ENCODE peak calls at places on chromosomes 12 and 14, in ten cellular contexts. One of them, this sample, is unnamed.

GRCh38 chr12:2287151-2287550 is 234.4 kb downstream of the CACNA1C start:
- DNase-seq in WTC11: no peak
- DNase-seq in heart right ventricle: peak; percentile 60
- DNase-seq in RWPE1: no peak
- DNase-seq in prostate gland: no peak
- DNase-seq in heart left ventricle: peak; percentile 69
- DNase-seq in epithelial cell of esophagus: no peak
- DNase-seq in astrocyte: no peak
- DNase-seq in LNCaP clone FGC: no peak
- DNase-seq in uterus: no peak
- DNase-seq in this sample: no peak

GRCh38 chr14:103002578-103003350 is 54.6 kb downstream of the CDC42BPB start:
- DNase-seq in LNCaP clone FGC: no peak
- DNase-seq in heart right ventricle: no peak
- DNase-seq in heart left ventricle: no peak
- DNase-seq in RWPE1: no peak
- DNase-seq in prostate gland: no peak
- DNase-seq in epithelial cell of esophagus: no peak
- DNase-seq in WTC11: no peak
- DNase-seq in uterus: no peak
- DNase-seq in astrocyte: no peak
- DNase-seq in this sample: no peak

GRCh38 chr14:71720978-71721624 is 211.1 kb upstream of the RGS6 start:
- DNase-seq in LNCaP clone FGC: peak; percentile 45
- DNase-seq in heart right ventricle: peak; percentile 52
- DNase-seq in RWPE1: peak; percentile 50
- DNase-seq in prostate gland: no peak
- DNase-seq in heart left ventricle: no peak
- DNase-seq in astrocyte: peak; percentile 71
- DNase-seq in epithelial cell of esophagus: peak; percentile 97
- DNase-seq in WTC11: peak; percentile 61
- DNase-seq in uterus: no peak
- DNase-seq in this sample: no peak

GRCh38 chr14:67984274-67984673 is 164.7 kb downstream of the RAD51B start:
- DNase-seq in epithelial cell of esophagus: no peak
- DNase-seq in RWPE1: no peak
- DNase-seq in heart right ventricle: no peak
- DNase-seq in heart left ventricle: no peak
- DNase-seq in astrocyte: peak; percentile 21
- DNase-seq in WTC11: no peak
- DNase-seq in LNCaP clone FGC: no peak
- DNase-seq in uterus: no peak
- DNase-seq in prostate gland: no peak
- DNase-seq in this sample: no peak

GRCh38 chr14:69424139-69424923 is 25.8 kb downstream of the SLC39A9 start:
- DNase-seq in RWPE1: no peak
- DNase-seq in uterus: no peak
- DNase-seq in prostate gland: no peak
- DNase-seq in LNCaP clone FGC: peak; percentile 63
- DNase-seq in heart left ventricle: no peak
- DNase-seq in epithelial cell of esophagus: peak; percentile 9
- DNase-seq in heart right ventricle: no peak
- DNase-seq in astrocyte: peak; percentile 37
- DNase-seq in WTC11: no peak
- DNase-seq in this sample: no peak

GRCh38 chr14:94571395-94571794 is 9.8 kb upstream of the SERPINA5 start:
- DNase-seq in astrocyte: no peak
- DNase-seq in RWPE1: no peak
- DNase-seq in uterus: no peak
- DNase-seq in epithelial cell of esophagus: no peak
- DNase-seq in prostate gland: no peak
- DNase-seq in heart left ventricle: no peak
- DNase-seq in LNCaP clone FGC: no peak
- DNase-seq in heart right ventricle: peak; percentile 23
- DNase-seq in WTC11: no peak
- DNase-seq in this sample: no peak

GRCh38 chr12:29148065-29148957 is 767 bp upstream of the FAR2 start:
- DNase-seq in epithelial cell of esophagus: no peak
- DNase-seq in heart left ventricle: peak; percentile 62
- DNase-seq in uterus: peak; percentile 15
- DNase-seq in LNCaP clone FGC: no peak
- DNase-seq in WTC11: peak; percentile 12
- DNase-seq in prostate gland: no peak
- DNase-seq in heart right ventricle: peak; percentile 52
- DNase-seq in RWPE1: no peak
- DNase-seq in astrocyte: no peak
- DNase-seq in this sample: no peak

GRCh38 chr12:51246254-51246853 is 7.7 kb downstream of the DAZAP2 start:
- DNase-seq in astrocyte: peak; percentile 53
- DNase-seq in RWPE1: no peak
- DNase-seq in heart left ventricle: no peak
- DNase-seq in LNCaP clone FGC: no peak
- DNase-seq in epithelial cell of esophagus: no peak
- DNase-seq in uterus: no peak
- DNase-seq in heart right ventricle: peak; percentile 29
- DNase-seq in WTC11: no peak
- DNase-seq in prostate gland: no peak
- DNase-seq in this sample: peak; percentile 61

GRCh38 chr12:113823816-113824215 is 142.3 kb downstream of the RBM19 start:
- DNase-seq in epithelial cell of esophagus: no peak
- DNase-seq in heart right ventricle: no peak
- DNase-seq in LNCaP clone FGC: no peak
- DNase-seq in RWPE1: no peak
- DNase-seq in uterus: no peak
- DNase-seq in prostate gland: no peak
- DNase-seq in astrocyte: no peak
- DNase-seq in WTC11: no peak
- DNase-seq in heart left ventricle: no peak
- DNase-seq in this sample: no peak

GRCh38 chr14:98163285-98163741 is 1108.7 kb downstream of the BCL11B start:
- DNase-seq in epithelial cell of esophagus: no peak
- DNase-seq in heart right ventricle: no peak
- DNase-seq in RWPE1: no peak
- DNase-seq in heart left ventricle: no peak
- DNase-seq in LNCaP clone FGC: no peak
- DNase-seq in WTC11: no peak
- DNase-seq in uterus: no peak
- DNase-seq in prostate gland: no peak
- DNase-seq in astrocyte: no peak
- DNase-seq in this sample: no peak

GRCh38 chr14:20436363-20436755 is 393 bp upstream of the KLHL33 start:
- DNase-seq in epithelial cell of esophagus: peak; percentile 60
- DNase-seq in prostate gland: no peak
- DNase-seq in LNCaP clone FGC: no peak
- DNase-seq in uterus: no peak
- DNase-seq in heart right ventricle: no peak
- DNase-seq in RWPE1: peak; percentile 34
- DNase-seq in WTC11: no peak
- DNase-seq in astrocyte: peak; percentile 29
- DNase-seq in heart left ventricle: no peak
- DNase-seq in this sample: no peak

GRCh38 chr14:65286443-65286842 is 126.1 kb upstream of the FUT8 start:
- DNase-seq in uterus: no peak
- DNase-seq in heart right ventricle: no peak
- DNase-seq in heart left ventricle: no peak
- DNase-seq in LNCaP clone FGC: no peak
- DNase-seq in prostate gland: no peak
- DNase-seq in WTC11: no peak
- DNase-seq in RWPE1: no peak
- DNase-seq in astrocyte: no peak
- DNase-seq in epithelial cell of esophagus: no peak
- DNase-seq in this sample: no peak

GRCh38 chr14:60188115-60188514 is 22.9 kb upstream of the DHRS7 start:
- DNase-seq in heart left ventricle: no peak
- DNase-seq in LNCaP clone FGC: no peak
- DNase-seq in astrocyte: no peak
- DNase-seq in epithelial cell of esophagus: peak; percentile 8
- DNase-seq in heart right ventricle: no peak
- DNase-seq in prostate gland: no peak
- DNase-seq in RWPE1: no peak
- DNase-seq in WTC11: no peak
- DNase-seq in uterus: no peak
- DNase-seq in this sample: no peak

GRCh38 chr14:61262082-61262481 is 19.1 kb downstream of the TMEM30B start:
- DNase-seq in WTC11: no peak
- DNase-seq in RWPE1: no peak
- DNase-seq in heart left ventricle: no peak
- DNase-seq in astrocyte: no peak
- DNase-seq in uterus: no peak
- DNase-seq in heart right ventricle: no peak
- DNase-seq in epithelial cell of esophagus: no peak
- DNase-seq in prostate gland: no peak
- DNase-seq in LNCaP clone FGC: no peak
- DNase-seq in this sample: no peak

GRCh38 chr12:132247718-132248438 is 81.5 kb downstream of the GALNT9 start:
- DNase-seq in WTC11: no peak
- DNase-seq in epithelial cell of esophagus: no peak
- DNase-seq in LNCaP clone FGC: no peak
- DNase-seq in prostate gland: no peak
- DNase-seq in heart right ventricle: no peak
- DNase-seq in heart left ventricle: no peak
- DNase-seq in uterus: no peak
- DNase-seq in astrocyte: no peak
- DNase-seq in RWPE1: no peak
- DNase-seq in this sample: peak; percentile 42

DNA sequence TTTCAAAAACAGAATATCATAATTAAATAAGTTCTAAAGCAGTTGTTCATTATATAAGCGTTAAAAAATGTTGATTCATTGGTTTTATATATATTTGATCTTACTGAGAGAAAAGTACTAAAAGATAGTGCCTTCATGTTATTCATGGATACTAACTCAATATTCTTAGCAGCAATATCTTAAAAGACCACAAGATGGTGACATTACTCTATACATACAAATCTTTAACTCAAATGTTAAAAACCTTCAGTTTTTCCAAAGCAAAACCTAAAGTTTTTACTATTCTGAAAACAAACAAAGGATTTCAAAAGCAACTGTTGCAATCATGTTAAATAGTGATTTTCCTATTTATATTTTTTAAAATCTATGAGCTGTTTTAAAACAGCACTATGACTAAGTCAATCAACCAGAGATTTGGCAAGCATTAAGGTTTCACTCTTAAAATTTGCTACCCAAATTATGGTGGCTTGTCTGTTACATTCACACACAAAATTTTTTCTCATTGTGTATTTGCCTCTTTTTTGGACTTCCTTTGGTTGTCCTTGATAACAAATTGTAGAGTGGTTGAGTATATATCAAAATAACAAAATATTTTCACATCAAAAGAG is 50.1 kb upstream of the RERGL start:
- DNase-seq in epithelial cell of esophagus: peak; percentile 42
- DNase-seq in WTC11: no peak
- DNase-seq in prostate gland: no peak
- DNase-seq in RWPE1: no peak
- DNase-seq in uterus: no peak
- DNase-seq in heart right ventricle: no peak
- DNase-seq in heart left ventricle: no peak
- DNase-seq in LNCaP clone FGC: no peak
- DNase-seq in astrocyte: no peak
- DNase-seq in this sample: no peak
- TF ChIP-seq CTCF in epithelial cell of esophagus: peak; percentile 34
- TF ChIP-seq CTCF in WTC11: peak; percentile 50
- TF ChIP-seq CTCF in prostate gland: peak; percentile 68
- TF ChIP-seq CTCF in RWPE1: peak; percentile 59
- TF ChIP-seq CTCF in uterus: peak; percentile 55
- TF ChIP-seq CTCF in heart right ventricle: peak; percentile 52
- TF ChIP-seq CTCF in heart left ventricle: peak; percentile 54
- TF ChIP-seq CTCF in LNCaP clone FGC: peak; percentile 38
- TF ChIP-seq CTCF in astrocyte: peak; percentile 44
- TF ChIP-seq CTCF in this sample: peak; percentile 78

DNA sequence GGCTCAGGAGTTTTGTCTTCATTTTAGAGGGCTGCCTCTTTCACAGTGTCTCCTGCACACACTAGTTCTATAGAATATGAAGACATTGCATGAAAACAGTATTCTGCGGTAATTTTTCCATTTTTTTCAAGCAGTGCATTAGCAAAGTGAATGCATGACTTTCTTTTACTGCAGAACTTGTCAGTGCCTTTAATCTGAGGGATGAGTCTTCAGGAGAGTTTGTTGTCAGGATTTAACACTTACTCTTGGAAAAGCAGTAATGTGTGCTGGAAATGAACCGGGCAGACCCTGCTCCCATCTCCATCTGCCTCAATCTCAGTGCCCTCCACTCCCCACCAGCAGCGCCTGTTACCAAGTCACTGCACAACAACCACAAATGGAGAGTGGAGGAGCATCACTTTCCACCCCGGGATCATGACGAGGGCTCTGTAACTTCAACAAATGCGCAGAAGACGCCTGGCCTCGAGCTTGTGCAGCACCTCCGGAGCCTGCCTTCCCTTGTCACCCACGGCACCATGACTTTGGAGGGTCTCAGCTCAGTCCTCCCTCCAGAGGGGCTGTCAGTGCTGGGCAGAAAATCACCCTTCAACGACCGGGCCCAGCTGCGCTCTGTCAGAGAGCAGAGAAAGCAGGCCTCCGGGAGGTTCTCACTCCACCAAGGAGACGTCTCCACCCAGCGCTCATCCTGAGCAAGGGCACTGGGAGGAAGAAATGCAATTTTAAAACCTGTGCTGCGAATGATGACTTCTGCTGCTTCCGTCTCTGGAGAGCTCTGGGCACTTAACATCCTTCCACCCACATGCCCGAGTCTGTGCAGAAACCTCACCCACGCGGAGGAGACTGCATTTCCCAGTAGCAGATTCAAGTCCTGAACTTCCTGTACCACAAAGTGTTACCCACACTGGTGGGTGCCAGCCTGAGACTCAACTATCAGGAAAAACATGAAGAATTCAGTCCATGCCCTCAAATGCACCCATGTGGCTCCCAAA is 255.7 kb downstream of the ADGRD1 start:
- DNase-seq in WTC11: no peak
- DNase-seq in heart left ventricle: no peak
- DNase-seq in LNCaP clone FGC: no peak
- DNase-seq in heart right ventricle: no peak
- DNase-seq in astrocyte: no peak
- DNase-seq in epithelial cell of esophagus: no peak
- DNase-seq in RWPE1: no peak
- DNase-seq in prostate gland: no peak
- DNase-seq in uterus: no peak
- DNase-seq in this sample: no peak
- TF ChIP-seq CTCF in WTC11: no peak
- TF ChIP-seq CTCF in heart left ventricle: no peak
- TF ChIP-seq CTCF in LNCaP clone FGC: no peak
- TF ChIP-seq CTCF in heart right ventricle: no peak
- TF ChIP-seq CTCF in astrocyte: no peak
- TF ChIP-seq CTCF in epithelial cell of esophagus: no peak
- TF ChIP-seq CTCF in RWPE1: no peak
- TF ChIP-seq CTCF in prostate gland: no peak
- TF ChIP-seq CTCF in uterus: no peak
- TF ChIP-seq CTCF in this sample: no peak

GRCh38 chr14:29536886-29537511 is 390.6 kb downstream of the PRKD1 start:
- DNase-seq in RWPE1: peak; percentile 2
- DNase-seq in WTC11: no peak
- DNase-seq in heart right ventricle: no peak
- DNase-seq in LNCaP clone FGC: no peak
- DNase-seq in epithelial cell of esophagus: peak; percentile 19
- DNase-seq in astrocyte: peak; percentile 8
- DNase-seq in prostate gland: no peak
- DNase-seq in heart left ventricle: no peak
- DNase-seq in uterus: no peak
- DNase-seq in this sample: no peak
- TF ChIP-seq CTCF in RWPE1: peak; percentile 40
- TF ChIP-seq CTCF in WTC11: no peak
- TF ChIP-seq CTCF in heart right ventricle: peak; percentile 36
- TF ChIP-seq CTCF in LNCaP clone FGC: peak; percentile 30
- TF ChIP-seq CTCF in epithelial cell of esophagus: peak; percentile 40
- TF ChIP-seq CTCF in astrocyte: peak; percentile 40
- TF ChIP-seq CTCF in prostate gland: peak; percentile 33
- TF ChIP-seq CTCF in heart left ventricle: peak; percentile 13
- TF ChIP-seq CTCF in uterus: peak; percentile 6
- TF ChIP-seq CTCF in this sample: no peak

GRCh38 chr14:46920542-46920941 is 269.0 kb upstream of the RPL10L start:
- DNase-seq in astrocyte: no peak
- DNase-seq in heart right ventricle: no peak
- DNase-seq in uterus: no peak
- DNase-seq in heart left ventricle: no peak
- DNase-seq in RWPE1: no peak
- DNase-seq in WTC11: no peak
- DNase-seq in epithelial cell of esophagus: no peak
- DNase-seq in prostate gland: no peak
- DNase-seq in LNCaP clone FGC: no peak
- DNase-seq in this sample: no peak
- TF ChIP-seq CTCF in astrocyte: no peak
- TF ChIP-seq CTCF in heart right ventricle: no peak
- TF ChIP-seq CTCF in uterus: no peak
- TF ChIP-seq CTCF in heart left ventricle: no peak
- TF ChIP-seq CTCF in RWPE1: no peak
- TF ChIP-seq CTCF in WTC11: peak; percentile 46
- TF ChIP-seq CTCF in epithelial cell of esophagus: no peak
- TF ChIP-seq CTCF in prostate gland: no peak
- TF ChIP-seq CTCF in LNCaP clone FGC: no peak
- TF ChIP-seq CTCF in this sample: no peak

This sample was measured in CD14-positive monocyte.